ENCODE peak calls at places on chromosomes 7 and 10, in nine cellular contexts. T is mesendoderm, Q is fibroblast of lung, F is GM23248, H is right cardiac atrium, W is hepatocyte, C is HFF-Myc, K is AG10803, Y is AG04449. D is an unnamed sample.

GRCh38 chr7:23333671-23334246 is 34.6 kb downstream of the MALSU1 start:
- DNase-seq in T (no peak), Q (peak; percentile 96), F (peak; percentile 98), H (peak; percentile 75), W (peak; percentile 27), C (peak; percentile 36), K (peak; percentile 96), Y (peak; percentile 93), D (peak; percentile 67)

GRCh38 chr7:107813524-107813923 is 10.5 kb upstream of the SLC26A3 start:
- DNase-seq in T (no peak), Q (no peak), F (no peak), H (no peak), W (no peak), C (no peak), K (no peak), Y (no peak), D (no peak)

GRCh38 chr10:26278295-26278694 is 61.7 kb downstream of the GAD2 start:
- DNase-seq in T (no peak), Q (no peak), F (no peak), H (no peak), W (no peak), C (no peak), K (no peak), Y (no peak), D (no peak)

GRCh38 chr7:124440081-124440480 is 325.5 kb downstream of the GPR37 start:
- DNase-seq in T (no peak), Q (peak; percentile 10), F (no peak), H (no peak), W (no peak), C (no peak), K (no peak), Y (no peak), D (no peak)

GRCh38 chr7:30778246-30779025 is 7.2 kb downstream of the MINDY4 start:
- DNase-seq in T (no peak), Q (peak; percentile 50), F (peak; percentile 30), H (peak; percentile 55), W (no peak), C (peak; percentile 81), K (no peak), Y (no peak), D (no peak)

GRCh38 chr7:99170065-99170729 is 26.3 kb upstream of the SMURF1 start:
- DNase-seq in T (no peak), Q (no peak), F (no peak), H (no peak), W (no peak), C (no peak), K (no peak), Y (no peak), D (no peak)

GRCh38 chr7:157054927-157055326 is 44.5 kb upstream of the MNX1 start:
- DNase-seq in T (no peak), Q (no peak), F (no peak), H (no peak), W (no peak), C (no peak), K (no peak), Y (no peak), D (no peak)

GRCh38 chr7:113404245-113404644 is 285.9 kb upstream of the SMIM30 start:
- DNase-seq in T (peak; percentile 65), Q (no peak), F (no peak), H (no peak), W (no peak), C (no peak), K (no peak), Y (no peak), D (no peak)

GRCh38 chr7:55187701-55188491 is 169.1 kb downstream of the EGFR start:
- DNase-seq in T (no peak), Q (no peak), F (no peak), H (peak; percentile 86), W (peak; percentile 54), C (no peak), K (no peak), Y (no peak), D (no peak)

GRCh38 chr7:133023370-133024075 is 58.4 kb downstream of the CHCHD3 start:
- DNase-seq in T (no peak), Q (peak; percentile 65), F (no peak), H (no peak), W (no peak), C (no peak), K (peak; percentile 7), Y (no peak), D (no peak)

GRCh38 chr7:35648367-35648766 is 46.6 kb downstream of the HERPUD2 start:
- DNase-seq in T (no peak), Q (no peak), F (no peak), H (no peak), W (peak; percentile 18), C (no peak), K (no peak), Y (no peak), D (no peak)

DNA sequence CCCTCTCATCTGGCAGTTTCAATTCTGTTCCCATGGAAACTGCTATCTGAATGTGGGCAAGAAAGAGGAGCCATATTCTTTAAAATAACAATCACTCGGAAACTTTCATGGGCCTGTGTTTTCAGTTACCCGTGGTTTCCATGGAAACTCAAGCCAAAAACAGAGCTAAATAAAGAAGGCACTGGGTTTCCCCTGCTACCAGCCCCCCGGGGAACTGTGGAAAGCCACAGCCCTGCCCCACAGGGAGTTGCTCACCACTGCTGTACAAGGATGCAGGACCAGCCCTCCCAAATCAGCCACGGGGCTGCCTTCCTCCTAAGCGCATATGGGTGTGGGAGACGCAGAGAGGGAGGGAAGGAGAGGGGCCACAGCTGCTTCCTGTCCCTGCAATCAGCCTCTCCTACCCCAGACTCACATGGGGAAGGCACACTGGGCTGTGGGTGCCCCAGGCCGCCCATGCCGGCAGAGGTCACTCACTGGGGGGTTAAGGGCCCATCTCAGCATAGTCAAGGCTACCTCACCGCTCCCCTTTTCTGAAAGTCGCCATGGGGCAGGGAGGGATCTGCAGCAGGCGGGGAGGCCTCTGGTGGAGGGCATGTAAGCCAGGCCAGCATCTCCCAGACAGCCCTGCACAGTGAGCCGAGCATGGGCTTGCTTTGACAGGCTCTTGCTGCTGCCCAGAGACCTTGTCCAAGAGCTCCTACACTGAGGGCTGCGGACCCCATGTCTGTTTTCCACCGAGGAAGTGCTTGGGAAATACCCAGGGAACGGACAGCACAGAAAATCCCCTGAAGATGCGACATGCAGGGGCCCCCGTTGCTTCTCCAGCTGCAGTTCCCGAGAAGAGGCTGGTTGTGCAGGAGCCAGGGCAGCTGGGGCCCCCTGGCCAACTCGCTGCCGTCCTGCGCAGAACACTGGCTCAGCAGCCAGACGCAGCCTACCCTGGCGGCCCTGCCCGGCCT is 157.3 kb upstream of the PPP2R2D start:
- DNase-seq in T (peak; percentile 77), Q (no peak), F (no peak), H (no peak), W (peak; percentile 46), C (no peak), K (no peak), Y (no peak), D (no peak)
- H3K4me3 ChIP-seq in T (no peak overlapping the region), Q (no peak overlapping the region), F (no peak overlapping the region), H (no peak overlapping the region), W (no peak overlapping the region), C (no peak overlapping the region), K (no peak overlapping the region), Y (no peak overlapping the region), D (no peak overlapping the region)

DNA sequence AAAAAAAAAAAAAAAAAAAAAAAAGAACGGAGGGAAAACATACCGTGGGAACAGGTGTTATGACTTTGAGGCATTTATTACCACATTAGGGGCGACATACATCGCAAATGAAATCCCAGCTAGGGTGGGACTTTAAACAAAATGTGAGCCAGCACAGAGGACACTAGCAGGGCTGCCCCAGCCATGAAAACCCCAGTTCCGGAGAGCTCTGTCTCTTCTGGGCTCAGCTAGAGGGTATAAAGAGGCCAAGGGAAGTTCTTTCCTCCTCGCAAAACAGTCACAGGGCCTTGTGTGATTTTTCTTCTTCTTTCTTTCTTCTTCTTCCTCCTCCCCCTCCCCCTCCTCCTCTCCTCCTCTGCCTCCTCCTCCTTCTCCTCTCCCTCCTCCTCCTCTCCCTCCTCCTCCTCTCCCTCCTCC is 59.9 kb upstream of the ECHDC3 start:
- DNase-seq in T (no peak), Q (no peak), F (no peak), H (no peak), W (no peak), C (no peak), K (no peak), Y (no peak), D (no peak)
- H3K4me3 ChIP-seq in T (no peak overlapping the region), Q (no peak overlapping the region), F (no peak overlapping the region), H (no peak overlapping the region), W (no peak overlapping the region), C (no peak overlapping the region), K (no peak overlapping the region), Y (no peak overlapping the region), D (no peak overlapping the region)

DNA sequence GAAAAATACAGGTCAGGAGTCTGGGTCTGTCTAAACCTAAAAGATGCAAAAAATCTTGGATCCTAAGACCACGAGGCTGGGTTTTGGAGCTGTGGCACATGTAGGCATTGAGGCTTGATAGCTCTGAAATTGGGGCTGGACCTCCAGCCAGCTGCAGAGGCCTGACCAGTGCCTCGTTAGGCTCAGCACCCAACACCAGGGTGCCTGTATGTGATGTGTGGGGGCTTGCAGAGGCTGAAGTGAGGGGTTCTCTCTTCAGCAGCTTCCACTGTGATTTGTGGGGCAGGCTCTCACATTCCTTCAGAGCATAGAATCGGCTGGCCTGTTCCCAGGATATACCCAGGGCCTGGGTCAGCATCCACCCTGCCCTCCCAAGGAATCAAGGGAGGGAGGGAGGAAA is 247.8 kb downstream of the BUB3 start:
- DNase-seq in T (no peak), Q (no peak), F (no peak), H (no peak), W (no peak), C (no peak), K (no peak), Y (no peak), D (no peak)
- H3K4me3 ChIP-seq in T (no peak overlapping the region), Q (no peak overlapping the region), F (no peak overlapping the region), H (no peak overlapping the region), W (no peak overlapping the region), C (no peak overlapping the region), K (no peak overlapping the region), Y (no peak overlapping the region), D (no peak overlapping the region)

DNA sequence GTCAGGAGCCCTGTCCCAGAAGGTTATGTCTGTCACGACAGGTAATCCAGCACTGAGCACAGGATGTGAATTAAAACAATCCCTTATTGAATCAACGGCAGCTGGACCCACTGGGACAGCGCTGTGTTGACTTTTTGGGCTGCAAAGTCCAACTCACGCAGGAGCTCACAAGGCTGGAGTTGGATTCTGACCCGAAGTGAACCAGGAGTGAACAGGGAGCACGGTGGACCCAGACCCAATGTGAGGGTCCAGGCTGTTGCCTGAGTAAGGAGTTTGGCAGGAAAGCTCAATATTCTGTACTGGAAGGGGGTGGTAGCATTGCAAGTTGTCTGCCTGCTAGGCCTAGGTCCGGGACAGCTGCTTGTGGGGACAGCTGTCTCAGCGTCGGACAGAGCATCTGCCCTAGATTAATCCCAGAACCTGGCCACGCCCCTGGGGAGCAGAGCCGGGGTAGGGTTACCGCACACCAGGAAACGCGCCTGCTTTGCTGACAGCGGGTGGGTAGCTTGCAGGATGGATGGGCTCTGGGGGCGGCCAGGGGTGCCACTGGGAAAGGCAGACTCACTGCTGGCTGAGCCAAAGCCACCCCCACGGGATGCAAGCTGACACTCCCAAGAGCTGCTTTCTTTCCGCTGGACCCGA is 24.0 kb downstream of the COL26A1 start:
- DNase-seq in T (no peak), Q (peak; percentile 21), F (peak; percentile 68), H (no peak), W (peak; percentile 40), C (peak; percentile 77), K (peak; percentile 27), Y (no peak), D (no peak)
- H3K4me3 ChIP-seq in T (no peak overlapping the region), Q (peak overlapping the region; percentile 27), F (peak overlapping the region; percentile 62), H (no peak overlapping the region), W (no peak overlapping the region), C (peak overlapping the region; percentile 2), K (peak overlapping the region; percentile 22), Y (peak overlapping the region; percentile 27), D (no peak overlapping the region)

GRCh38 chr7:26073041-26073440 is 79.0 kb upstream of the NFE2L3 start:
- DNase-seq in T (peak; percentile 37), Q (no peak), F (no peak), H (no peak), W (no peak), C (no peak), K (no peak), Y (no peak), D (no peak)
- H3K4me3 ChIP-seq in T (no peak overlapping the region), Q (no peak overlapping the region), F (no peak overlapping the region), H (no peak overlapping the region), W (no peak overlapping the region), C (no peak overlapping the region), K (no peak overlapping the region), Y (no peak overlapping the region), D (no peak overlapping the region)